ENCODE peak calls at places on chromosomes 7 and 10, in eight cellular contexts. One of them, this sample, is unnamed.
A peak's percentile ranks its signal among the peaks of the same experiment; 100 is the strongest.

GRCh38 chr7:22354462-22354861 is 2.5 kb downstream of the RAPGEF5 start:
- DNase-seq in GM12891: no peak
- DNase-seq in A549: no peak
- DNase-seq in K562: no peak
- DNase-seq in uterus: no peak
- DNase-seq in heart left ventricle: no peak
- DNase-seq in HepG2: no peak
- DNase-seq in esophagus squamous epithelium: no peak
- DNase-seq in this sample: no peak

GRCh38 chr10:72292223-72292691 is 18.5 kb downstream of the DDIT4 start:
- DNase-seq in GM12891: no peak
- DNase-seq in HepG2: no peak
- DNase-seq in esophagus squamous epithelium: no peak
- DNase-seq in heart left ventricle: no peak
- DNase-seq in uterus: no peak
- DNase-seq in A549: no peak
- DNase-seq in K562: no peak
- DNase-seq in this sample: no peak

GRCh38 chr7:157410831-157411556 is 74.2 kb downstream of the DNAJB6 start:
- DNase-seq in K562: no peak
- DNase-seq in HepG2: no peak
- DNase-seq in GM12891: no peak
- DNase-seq in A549: no peak
- DNase-seq in esophagus squamous epithelium: no peak
- DNase-seq in uterus: no peak
- DNase-seq in heart left ventricle: no peak
- DNase-seq in this sample: no peak

GRCh38 chr7:77461246-77461645 is 45.1 kb upstream of the GSAP start:
- DNase-seq in A549: no peak
- DNase-seq in uterus: no peak
- DNase-seq in esophagus squamous epithelium: no peak
- DNase-seq in K562: no peak
- DNase-seq in HepG2: no peak
- DNase-seq in heart left ventricle: no peak
- DNase-seq in GM12891: no peak
- DNase-seq in this sample: no peak

GRCh38 chr7:81819861-81820260 is 50.0 kb upstream of the HGF start:
- DNase-seq in GM12891: no peak
- DNase-seq in A549: no peak
- DNase-seq in uterus: no peak
- DNase-seq in heart left ventricle: no peak
- DNase-seq in K562: no peak
- DNase-seq in esophagus squamous epithelium: no peak
- DNase-seq in HepG2: no peak
- DNase-seq in this sample: no peak

GRCh38 chr7:128697301-128697905 is 25.3 kb downstream of the GARIN1A start:
- DNase-seq in K562: peak; percentile 90
- DNase-seq in HepG2: peak; percentile 21
- DNase-seq in uterus: no peak
- DNase-seq in GM12891: peak; percentile 55
- DNase-seq in heart left ventricle: peak; percentile 50
- DNase-seq in esophagus squamous epithelium: peak; percentile 17
- DNase-seq in A549: peak; percentile 80
- DNase-seq in this sample: peak; percentile 57

GRCh38 chr7:98470131-98470985 is 69.5 kb upstream of the BAIAP2L1 start:
- DNase-seq in GM12891: no peak
- DNase-seq in heart left ventricle: no peak
- DNase-seq in esophagus squamous epithelium: no peak
- DNase-seq in uterus: no peak
- DNase-seq in K562: peak; percentile 100
- DNase-seq in HepG2: no peak
- DNase-seq in A549: peak; percentile 69
- DNase-seq in this sample: no peak

GRCh38 chr7:16091951-16092350 is 329.4 kb downstream of the CRPPA start:
- DNase-seq in K562: no peak
- DNase-seq in heart left ventricle: no peak
- DNase-seq in A549: no peak
- DNase-seq in GM12891: no peak
- DNase-seq in esophagus squamous epithelium: no peak
- DNase-seq in HepG2: no peak
- DNase-seq in uterus: no peak
- DNase-seq in this sample: no peak

GRCh38 chr7:55570218-55570873 is 2.0 kb downstream of the VOPP1 start:
- DNase-seq in heart left ventricle: no peak
- DNase-seq in K562: no peak
- DNase-seq in GM12891: no peak
- DNase-seq in esophagus squamous epithelium: no peak
- DNase-seq in HepG2: no peak
- DNase-seq in A549: no peak
- DNase-seq in uterus: no peak
- DNase-seq in this sample: no peak

GRCh38 chr10:109726473-109726872 is 196.8 kb downstream of the XPNPEP1 start:
- DNase-seq in A549: no peak
- DNase-seq in esophagus squamous epithelium: no peak
- DNase-seq in uterus: no peak
- DNase-seq in K562: no peak
- DNase-seq in GM12891: no peak
- DNase-seq in HepG2: no peak
- DNase-seq in heart left ventricle: no peak
- DNase-seq in this sample: no peak

GRCh38 chr10:121154846-121155245 is 303.7 kb downstream of the WDR11 start:
- DNase-seq in K562: no peak
- DNase-seq in HepG2: peak; percentile 72
- DNase-seq in uterus: peak; percentile 26
- DNase-seq in A549: no peak
- DNase-seq in esophagus squamous epithelium: no peak
- DNase-seq in GM12891: no peak
- DNase-seq in heart left ventricle: no peak
- DNase-seq in this sample: no peak

GRCh38 chr7:47045169-47045568 is 536.7 kb downstream of the TNS3 start:
- DNase-seq in HepG2: no peak
- DNase-seq in K562: no peak
- DNase-seq in esophagus squamous epithelium: no peak
- DNase-seq in heart left ventricle: peak; percentile 54
- DNase-seq in A549: no peak
- DNase-seq in uterus: peak; percentile 39
- DNase-seq in GM12891: no peak
- DNase-seq in this sample: no peak

GRCh38 chr7:80622531-80622930 is 15.9 kb upstream of the CD36 start:
- DNase-seq in GM12891: no peak
- DNase-seq in HepG2: no peak
- DNase-seq in K562: no peak
- DNase-seq in A549: no peak
- DNase-seq in esophagus squamous epithelium: no peak
- DNase-seq in uterus: no peak
- DNase-seq in heart left ventricle: no peak
- DNase-seq in this sample: no peak

GRCh38 chr10:129501652-129502436 is 34.8 kb downstream of the MGMT start:
- DNase-seq in GM12891: peak; percentile 43
- DNase-seq in K562: no peak
- DNase-seq in A549: no peak
- DNase-seq in esophagus squamous epithelium: no peak
- DNase-seq in HepG2: no peak
- DNase-seq in heart left ventricle: no peak
- DNase-seq in uterus: no peak
- DNase-seq in this sample: no peak

GRCh38 chr7:20597339-20597738 is 18.1 kb upstream of the ABCB5 start:
- DNase-seq in HepG2: no peak
- DNase-seq in uterus: no peak
- DNase-seq in heart left ventricle: no peak
- DNase-seq in A549: no peak
- DNase-seq in GM12891: no peak
- DNase-seq in esophagus squamous epithelium: no peak
- DNase-seq in K562: no peak
- DNase-seq in this sample: no peak

GRCh38 chr7:35251606-35252310 is 2.1 kb downstream of the TBX20 start:
- DNase-seq in A549: no peak
- DNase-seq in HepG2: no peak
- DNase-seq in heart left ventricle: no peak
- DNase-seq in K562: no peak
- DNase-seq in GM12891: no peak
- DNase-seq in uterus: no peak
- DNase-seq in esophagus squamous epithelium: no peak
- DNase-seq in this sample: no peak

GRCh38 chr7:41809487-41810257 is 106.8 kb upstream of the INHBA start:
- DNase-seq in heart left ventricle: no peak
- DNase-seq in A549: no peak
- DNase-seq in HepG2: no peak
- DNase-seq in esophagus squamous epithelium: no peak
- DNase-seq in K562: no peak
- DNase-seq in GM12891: no peak
- DNase-seq in uterus: no peak
- DNase-seq in this sample: no peak

DNA sequence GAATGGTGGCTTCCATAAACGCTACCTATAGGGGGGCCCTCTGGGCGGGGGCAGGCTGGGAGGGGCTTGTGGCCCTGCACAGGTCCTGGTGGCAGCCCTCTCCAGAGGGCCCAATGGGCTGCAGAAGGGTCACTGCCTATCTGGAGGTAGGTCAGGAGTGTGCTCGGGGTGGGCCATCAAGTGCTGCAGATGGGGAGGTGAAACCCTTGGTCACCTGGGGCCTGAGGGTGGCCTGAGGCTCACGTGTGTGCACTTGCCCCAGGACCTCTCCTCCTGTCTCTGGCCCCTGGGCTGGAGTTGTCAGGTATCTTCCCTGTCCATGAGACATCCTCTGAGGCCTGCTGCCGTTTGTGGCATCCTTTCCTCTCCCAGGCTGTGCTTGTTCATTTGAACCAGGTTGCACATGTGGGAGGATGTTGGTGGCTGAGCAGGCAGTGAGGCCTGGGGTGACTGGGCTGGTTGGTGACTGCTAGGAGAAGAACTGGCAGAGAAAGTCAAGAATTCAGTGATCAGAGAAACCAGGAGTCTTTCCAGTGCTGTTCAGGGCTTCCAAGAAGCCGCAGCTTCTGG is 21.1 kb upstream of the SH2D4B start:
- DNase-seq in esophagus squamous epithelium: no peak
- DNase-seq in GM12891: no peak
- DNase-seq in uterus: no peak
- DNase-seq in heart left ventricle: no peak
- DNase-seq in HepG2: no peak
- DNase-seq in A549: no peak
- DNase-seq in K562: no peak
- DNase-seq in this sample: no peak
- TF ChIP-seq POLR2A in esophagus squamous epithelium: no peak
- TF ChIP-seq POLR2A in GM12891: no peak
- TF ChIP-seq POLR2A in uterus: no peak
- TF ChIP-seq POLR2A in heart left ventricle: no peak
- TF ChIP-seq POLR2A in HepG2: no peak
- TF ChIP-seq POLR2A in A549: no peak
- TF ChIP-seq POLR2A in K562: no peak
- TF ChIP-seq POLR2A in this sample: no peak

GRCh38 chr7:106257752-106258151 is 27.0 kb downstream of the NAMPT start:
- DNase-seq in HepG2: no peak
- DNase-seq in A549: no peak
- DNase-seq in GM12891: no peak
- DNase-seq in K562: no peak
- DNase-seq in heart left ventricle: no peak
- DNase-seq in esophagus squamous epithelium: no peak
- DNase-seq in uterus: no peak
- DNase-seq in this sample: no peak
- TF ChIP-seq POLR2A in HepG2: no peak
- TF ChIP-seq POLR2A in A549: no peak
- TF ChIP-seq POLR2A in GM12891: peak; percentile 26
- TF ChIP-seq POLR2A in K562: no peak
- TF ChIP-seq POLR2A in heart left ventricle: no peak
- TF ChIP-seq POLR2A in esophagus squamous epithelium: no peak
- TF ChIP-seq POLR2A in uterus: no peak
- TF ChIP-seq POLR2A in this sample: no peak

GRCh38 chr7:25967278-25968204 is 184.5 kb upstream of the NFE2L3 start:
- DNase-seq in HepG2: no peak
- DNase-seq in A549: no peak
- DNase-seq in K562: no peak
- DNase-seq in GM12891: no peak
- DNase-seq in heart left ventricle: no peak
- DNase-seq in esophagus squamous epithelium: no peak
- DNase-seq in uterus: no peak
- DNase-seq in this sample: no peak

GRCh38 chr7:25970381-25970780 is 181.6 kb upstream of the NFE2L3 start:
- DNase-seq in heart left ventricle: no peak
- DNase-seq in GM12891: no peak
- DNase-seq in HepG2: no peak
- DNase-seq in K562: no peak
- DNase-seq in esophagus squamous epithelium: no peak
- DNase-seq in A549: no peak
- DNase-seq in uterus: no peak
- DNase-seq in this sample: no peak

GRCh38 chr7:25966469-25966868 is 185.5 kb upstream of the NFE2L3 start:
- DNase-seq in GM12891: no peak
- DNase-seq in A549: no peak
- DNase-seq in heart left ventricle: no peak
- DNase-seq in HepG2: no peak
- DNase-seq in esophagus squamous epithelium: no peak
- DNase-seq in uterus: no peak
- DNase-seq in K562: no peak
- DNase-seq in this sample: no peak

GRCh38 chr7:25965405-25966123 is 186.4 kb upstream of the NFE2L3 start:
- DNase-seq in A549: no peak
- DNase-seq in K562: no peak
- DNase-seq in GM12891: no peak
- DNase-seq in heart left ventricle: no peak
- DNase-seq in uterus: no peak
- DNase-seq in HepG2: no peak
- DNase-seq in esophagus squamous epithelium: no peak
- DNase-seq in this sample: no peak

GRCh38 chr7:25968205-25968993 is 183.6 kb upstream of the NFE2L3 start:
- DNase-seq in heart left ventricle: no peak
- DNase-seq in A549: no peak
- DNase-seq in HepG2: no peak
- DNase-seq in K562: no peak
- DNase-seq in GM12891: no peak
- DNase-seq in uterus: no peak
- DNase-seq in esophagus squamous epithelium: no peak
- DNase-seq in this sample: no peak
- TF ChIP-seq POLR2A in heart left ventricle: no peak
- TF ChIP-seq POLR2A in A549: no peak
- TF ChIP-seq POLR2A in HepG2: no peak
- TF ChIP-seq POLR2A in K562: no peak
- TF ChIP-seq POLR2A in GM12891: no peak
- TF ChIP-seq POLR2A in uterus: no peak
- TF ChIP-seq POLR2A in esophagus squamous epithelium: no peak
- TF ChIP-seq POLR2A in this sample: no peak

DNA sequence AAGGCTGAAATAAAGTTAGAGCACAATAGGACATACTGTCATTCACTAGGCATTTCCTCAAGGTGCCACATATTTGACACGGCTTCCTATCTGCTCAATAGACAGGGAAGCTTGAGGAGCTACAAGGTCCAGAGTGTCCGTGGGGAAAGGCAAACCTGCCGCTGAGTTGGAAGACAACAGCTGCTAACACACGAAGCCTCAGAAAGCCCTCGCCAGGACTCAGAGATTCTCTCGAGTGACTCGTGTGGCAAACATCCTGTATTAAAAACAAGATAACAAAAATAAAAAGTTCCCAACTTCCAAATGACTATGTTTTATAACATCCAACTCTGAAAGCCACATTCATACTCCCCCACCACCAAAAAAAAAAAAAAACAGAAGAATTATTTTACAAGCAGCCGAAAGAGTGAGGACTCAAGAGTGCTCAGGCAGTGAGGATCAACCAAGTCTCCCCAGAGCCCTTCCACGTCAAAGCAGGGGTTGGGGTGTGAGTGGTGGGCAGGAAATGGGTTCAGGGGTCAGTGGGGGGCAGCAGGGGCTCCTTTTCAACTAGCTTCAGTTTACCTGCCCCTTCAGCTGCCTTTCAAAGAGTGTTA is 67.6 kb downstream of the STK17A start:
- DNase-seq in esophagus squamous epithelium: no peak
- DNase-seq in heart left ventricle: peak; percentile 37
- DNase-seq in K562: no peak
- DNase-seq in uterus: peak; percentile 40
- DNase-seq in A549: no peak
- DNase-seq in GM12891: no peak
- DNase-seq in HepG2: no peak
- DNase-seq in this sample: no peak
- TF ChIP-seq POLR2A in esophagus squamous epithelium: no peak
- TF ChIP-seq POLR2A in heart left ventricle: no peak
- TF ChIP-seq POLR2A in K562: no peak
- TF ChIP-seq POLR2A in uterus: no peak
- TF ChIP-seq POLR2A in A549: no peak
- TF ChIP-seq POLR2A in GM12891: no peak
- TF ChIP-seq POLR2A in HepG2: no peak
- TF ChIP-seq POLR2A in this sample: no peak